ENCODE peak calls at places on chromosomes 12 and 14, in four cellular contexts. Y is K562, L is SK-N-SH, I is HepG2. R is an unnamed sample.

GRCh38 chr12:41904041-41904440 is 240.6 kb downstream of the GXYLT1 start:
- DNase-seq in I (no peak), Y (no peak), L (no peak), R (no peak)

GRCh38 chr12:67928621-67929369 is 60.5 kb upstream of the IFNG-AS1 start:
- DNase-seq in I (no peak), L (no peak), Y (no peak), R (no peak)

GRCh38 chr12:117986705-117987469 is 18.1 kb upstream of the KSR2 start:
- DNase-seq in Y (no peak), I (no peak), L (no peak), R (peak; percentile 97)

GRCh38 chr12:107436376-107436775 is 249.2 kb upstream of the PWP1 start:
- DNase-seq in I (peak; percentile 21), L (no peak), Y (no peak), R (no peak)

GRCh38 chr12:120940799-120941198 is 36.6 kb upstream of the SPPL3 start:
- DNase-seq in I (no peak), Y (no peak), L (no peak), R (no peak)

GRCh38 chr12:131458931-131459575 is 251.8 kb upstream of the SFSWAP start:
- DNase-seq in I (no peak), L (no peak), Y (no peak), R (no peak)

GRCh38 chr14:75246546-75247285 is 31.9 kb upstream of the FOS start:
- DNase-seq in I (no peak), L (no peak), Y (no peak), R (no peak)

GRCh38 chr14:91866061-91866460 is 1.3 kb downstream of the TC2N start:
- DNase-seq in L (no peak), I (no peak), Y (no peak), R (no peak)

GRCh38 chr14:74571901-74572828 is 39.9 kb downstream of the LTBP2 start:
- DNase-seq in Y (no peak), I (peak; percentile 38), L (no peak), R (peak; percentile 78)

GRCh38 chr12:13489246-13489645 is 292.7 kb downstream of the EMP1 start:
- DNase-seq in I (no peak), L (no peak), Y (no peak), R (no peak)

GRCh38 chr14:59844414-59844813 is 26.2 kb downstream of the RTN1 start:
- DNase-seq in Y (no peak), I (no peak), L (no peak), R (no peak)

GRCh38 chr12:128047266-128048060 is 219.5 kb upstream of the TMEM132C start:
- DNase-seq in I (no peak), Y (no peak), L (no peak), R (no peak)

GRCh38 chr12:72264548-72265175 is 7.5 kb upstream of the TRHDE start:
- DNase-seq in I (peak; percentile 19), Y (peak; percentile 16), L (peak; percentile 23), R (no peak)

GRCh38 chr14:85468815-85469214 is 61.1 kb upstream of the FLRT2 start:
- DNase-seq in L (no peak), Y (no peak), I (peak; percentile 6), R (no peak)

GRCh38 chr12:56361487-56362129 is 1.0 kb downstream of the APOF start:
- DNase-seq in L (no peak), Y (no peak), I (no peak), R (no peak)

GRCh38 chr14:58747181-58747580 is 109.4 kb downstream of the DACT1 start:
- DNase-seq in I (no peak), Y (no peak), L (no peak), R (no peak)

GRCh38 chr14:58744951-58745350 is 107.2 kb downstream of the DACT1 start:
- DNase-seq in Y (no peak), L (no peak), I (no peak), R (no peak)

GRCh38 chr14:58746701-58747100 is 108.9 kb downstream of the DACT1 start:
- DNase-seq in Y (no peak), I (no peak), L (no peak), R (no peak)

GRCh38 chr14:58749066-58749669 is 111.4 kb downstream of the DACT1 start:
- DNase-seq in L (no peak), I (peak; percentile 4), Y (peak; percentile 58), R (peak; percentile 76)

DNA sequence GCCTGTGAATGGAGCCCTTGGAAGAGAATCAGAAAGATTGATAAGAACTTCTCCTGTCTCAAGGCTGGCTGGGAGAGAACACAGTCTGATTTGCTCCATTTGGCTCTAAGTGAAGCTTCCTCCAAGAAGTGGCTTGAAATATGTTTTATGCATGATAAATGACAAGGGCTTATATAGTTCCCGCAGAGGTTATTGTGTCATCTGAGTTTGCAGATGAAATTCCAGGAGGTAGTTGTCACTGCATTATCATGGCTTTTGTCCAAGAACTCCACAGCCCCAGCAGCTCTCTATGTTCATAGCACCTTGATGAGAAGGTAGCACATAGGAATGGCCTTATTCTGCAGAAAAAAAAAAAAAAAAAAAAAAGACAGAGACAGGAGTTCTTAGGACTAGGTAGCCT is 108.5 kb downstream of the DACT1 start:
- DNase-seq in I (no peak), L (no peak), Y (no peak), R (peak; percentile 69)
- TF ChIP-seq ELF1 in I (no peak), L (no peak), Y (no peak), R (no peak)

GRCh38 chr12:89707992-89708792 is 446 bp downstream of the ATP2B1 start:
- DNase-seq in L (peak; percentile 56), Y (peak; percentile 49), I (no peak), R (no peak)
- TF ChIP-seq ELF1 in L (no peak), Y (no peak), I (no peak), R (no peak)

DNA sequence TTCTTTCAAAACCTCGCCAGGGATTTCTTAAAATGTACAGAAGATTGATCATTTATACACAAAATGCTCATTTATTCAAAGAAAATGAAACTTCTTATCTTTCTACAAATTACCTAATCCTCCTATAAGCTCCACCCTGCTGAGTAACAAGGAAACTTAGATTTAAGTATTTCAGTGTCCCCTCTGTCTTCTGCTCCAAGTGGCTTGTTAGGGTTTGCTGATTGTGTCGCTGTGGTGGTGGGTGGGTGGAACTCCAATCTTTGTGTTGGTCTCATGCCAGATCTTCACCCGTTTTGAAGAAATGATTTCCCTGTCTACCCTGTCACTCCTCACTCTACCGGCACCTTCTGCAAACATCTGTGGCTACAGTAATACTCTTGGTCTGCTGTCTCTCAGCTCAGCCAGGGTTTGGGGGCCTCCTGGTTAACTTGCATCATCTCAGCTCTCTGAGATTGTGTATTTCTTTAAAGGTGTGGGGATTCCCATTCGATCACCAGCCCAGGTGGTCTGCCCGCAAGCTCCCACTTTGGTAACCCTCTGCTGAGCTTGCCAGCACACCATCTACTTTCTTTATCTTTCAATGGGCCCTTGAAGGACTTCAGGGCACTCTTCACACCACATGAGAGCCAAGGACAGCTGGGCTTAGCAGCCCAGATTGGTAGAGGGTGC is 73.8 kb downstream of the DRAM1 start:
- DNase-seq in I (no peak), Y (no peak), L (no peak), R (no peak)
- TF ChIP-seq ELF1 in I (no peak), Y (no peak), L (no peak), R (no peak)

DNA sequence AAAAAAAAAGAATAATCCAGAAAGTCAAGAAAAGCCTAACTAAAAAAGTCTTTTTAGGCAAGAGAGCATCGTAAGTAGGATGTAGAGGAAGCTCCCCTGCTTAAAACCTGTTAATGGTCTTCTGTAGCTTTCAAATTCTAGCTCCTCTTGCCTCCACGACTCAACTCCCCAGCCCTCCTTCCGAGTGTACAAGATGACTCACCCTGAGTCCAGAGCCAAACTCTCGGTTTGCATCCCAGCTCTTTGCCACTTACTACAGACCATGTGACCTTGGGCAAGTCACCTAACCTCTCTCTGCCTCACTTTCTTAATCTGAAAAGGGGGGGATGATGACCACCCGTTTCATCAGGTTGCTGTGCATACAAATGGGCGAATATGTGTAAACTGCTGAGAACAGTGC is 460.4 kb downstream of the DPF3 start:
- DNase-seq in L (no peak), Y (no peak), I (no peak), R (no peak)
- TF ChIP-seq ELF1 in L (no peak), Y (no peak), I (no peak), R (no peak)

DNA sequence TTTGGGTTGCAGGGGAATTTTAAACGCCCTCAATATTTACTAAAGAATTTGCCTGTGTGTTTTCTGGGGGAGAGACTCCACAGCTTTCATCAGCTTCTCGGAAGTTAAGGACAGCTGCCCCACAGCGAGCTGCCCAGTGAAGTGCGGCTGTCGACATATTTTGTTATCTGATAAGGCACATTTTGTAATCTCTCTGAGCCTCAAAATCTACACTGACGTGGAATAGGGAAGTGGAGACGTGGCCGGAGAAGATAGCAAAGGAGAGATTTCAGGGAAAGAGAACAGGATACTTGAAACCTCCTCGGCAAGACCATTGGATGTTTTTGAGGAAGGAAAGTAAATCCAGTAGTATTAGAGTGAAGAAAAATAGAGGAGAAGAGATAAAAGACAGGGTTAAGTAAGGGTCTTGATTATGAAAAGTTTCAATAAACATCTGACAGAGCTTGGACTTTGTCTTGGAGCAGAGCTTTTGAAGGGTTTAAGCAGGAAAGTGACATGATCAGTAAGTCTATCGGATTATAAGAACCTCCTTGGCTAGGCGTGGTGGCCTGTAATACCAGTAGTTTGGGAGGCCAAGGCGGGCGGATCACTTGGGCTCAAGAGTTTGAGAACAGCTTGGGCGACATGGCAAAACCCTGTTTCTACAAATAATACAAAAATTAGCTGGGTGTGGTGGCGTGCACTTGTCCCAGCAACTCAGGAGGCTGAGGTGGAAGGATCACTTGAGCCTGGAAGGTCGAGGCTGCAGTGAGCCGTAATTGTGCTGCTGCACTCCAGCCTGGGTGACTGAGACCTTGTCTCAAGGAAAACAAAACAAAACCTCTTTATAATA is 1.1 kb downstream of the POLR3B start:
- DNase-seq in I (peak; percentile 78), Y (peak; percentile 83), L (peak; percentile 53), R (no peak)
- TF ChIP-seq ELF1 in I (peak; percentile 22), Y (peak; percentile 88), L (peak; percentile 44), R (no peak)

GRCh38 chr12:112905451-112906089 is 1.2 kb upstream of the OAS1 start:
- DNase-seq in I (no peak), Y (no peak), L (no peak), R (no peak)

GRCh38 chr12:112901271-112901670 is 5.5 kb upstream of the OAS1 start:
- DNase-seq in Y (no peak), I (no peak), L (no peak), R (no peak)

GRCh38 chr12:112898380-112898779 is 8.4 kb upstream of the OAS1 start:
- DNase-seq in I (no peak), Y (no peak), L (no peak), R (no peak)

GRCh38 chr12:112904571-112904970 is 2.2 kb upstream of the OAS1 start:
- DNase-seq in Y (no peak), L (no peak), I (no peak), R (no peak)

DNA sequence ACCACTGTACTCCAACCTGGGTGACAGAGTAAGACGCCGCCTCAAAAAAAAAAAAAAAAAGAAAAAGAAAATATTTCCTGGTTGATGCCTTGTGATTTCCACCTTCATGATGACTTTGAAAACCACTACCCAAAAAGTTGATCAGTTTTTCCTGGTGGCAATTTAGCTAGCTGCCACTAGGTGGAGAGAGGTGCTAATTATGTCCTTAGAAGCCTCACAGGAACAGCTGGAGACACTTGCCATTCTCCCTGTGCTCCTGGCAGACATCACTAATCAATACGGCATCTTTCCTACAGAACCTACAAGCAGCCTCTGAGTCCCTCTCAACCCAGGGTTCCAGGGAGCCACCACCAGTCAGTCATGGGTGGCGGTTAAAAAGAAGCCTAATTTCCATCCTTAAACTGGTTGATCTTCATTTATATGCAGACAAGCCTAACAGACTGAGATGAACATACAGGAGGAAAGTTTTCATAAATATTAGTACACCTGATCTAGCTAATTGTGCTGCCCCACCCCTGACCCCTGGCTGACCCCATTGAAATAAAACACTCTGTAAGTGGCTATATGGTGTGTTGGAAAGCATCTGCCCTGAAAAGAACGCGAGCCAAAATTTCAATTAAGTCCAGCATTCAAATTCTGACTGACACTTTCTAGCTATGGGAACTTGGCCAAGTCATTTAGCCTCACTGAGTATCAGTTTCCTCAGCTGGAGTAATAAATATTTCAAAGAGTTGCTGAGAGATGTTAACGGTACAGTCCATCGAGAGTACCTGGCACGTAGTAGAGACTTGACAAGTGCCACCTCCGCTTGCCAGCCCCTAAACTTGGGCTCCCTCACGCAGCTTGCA is 6.2 kb upstream of the OAS1 start:
- DNase-seq in Y (peak; percentile 46), I (peak; percentile 46), L (peak; percentile 50), R (peak; percentile 80)
- TF ChIP-seq ELF1 in Y (no peak), I (no peak), L (no peak), R (no peak)